ENCODE peak calls at places on chromosomes 4 and X, in ten cellular contexts. One of them, this sample, is unnamed.

GRCh38 chrX:40843643-40844042 is 108.3 kb upstream of the MED14 start:
- DNase-seq in HFFc6: no peak
- DNase-seq in choroid plexus epithelial cell: no peak
- DNase-seq in fibroblast of the aortic adventitia: no peak
- DNase-seq in AG09309: no peak
- DNase-seq in HCT116: no peak
- DNase-seq in MM.1S: no peak
- DNase-seq in lower leg skin: no peak
- DNase-seq in lung: no peak
- DNase-seq in endothelial cell: no peak
- DNase-seq in this sample: no peak

GRCh38 chr4:136829298-136829697 is 703.0 kb downstream of the PCDH18 start:
- DNase-seq in HFFc6: no peak
- DNase-seq in choroid plexus epithelial cell: no peak
- DNase-seq in fibroblast of the aortic adventitia: no peak
- DNase-seq in AG09309: no peak
- DNase-seq in HCT116: no peak
- DNase-seq in MM.1S: no peak
- DNase-seq in lower leg skin: no peak
- DNase-seq in lung: no peak
- DNase-seq in endothelial cell: no peak
- DNase-seq in this sample: no peak

GRCh38 chrX:40105791-40106676 is 8.3 kb upstream of the BCOR start:
- DNase-seq in HFFc6: peak
- DNase-seq in choroid plexus epithelial cell: peak
- DNase-seq in fibroblast of the aortic adventitia: no peak
- DNase-seq in AG09309: no peak
- DNase-seq in HCT116: no peak
- DNase-seq in MM.1S: peak
- DNase-seq in lower leg skin: peak
- DNase-seq in lung: no peak
- DNase-seq in endothelial cell: peak
- DNase-seq in this sample: no peak

GRCh38 chr4:26568446-26568994 is 15.4 kb upstream of the TBC1D19 start:
- DNase-seq in HFFc6: peak
- DNase-seq in choroid plexus epithelial cell: peak
- DNase-seq in fibroblast of the aortic adventitia: peak
- DNase-seq in AG09309: peak
- DNase-seq in HCT116: peak
- DNase-seq in MM.1S: no peak
- DNase-seq in lower leg skin: no peak
- DNase-seq in lung: no peak
- DNase-seq in endothelial cell: no peak
- DNase-seq in this sample: peak

GRCh38 chrX:130118396-130118795 is 8.1 kb upstream of the ELF4 start:
- DNase-seq in HFFc6: peak
- DNase-seq in choroid plexus epithelial cell: peak
- DNase-seq in fibroblast of the aortic adventitia: peak
- DNase-seq in AG09309: no peak
- DNase-seq in HCT116: no peak
- DNase-seq in MM.1S: no peak
- DNase-seq in lower leg skin: no peak
- DNase-seq in lung: no peak
- DNase-seq in endothelial cell: no peak
- DNase-seq in this sample: peak

GRCh38 chr4:67871867-67872266 is 11.9 kb downstream of the TMPRSS11D start:
- DNase-seq in HFFc6: peak
- DNase-seq in choroid plexus epithelial cell: peak
- DNase-seq in fibroblast of the aortic adventitia: peak
- DNase-seq in AG09309: peak
- DNase-seq in HCT116: peak
- DNase-seq in MM.1S: peak
- DNase-seq in lower leg skin: no peak
- DNase-seq in lung: no peak
- DNase-seq in endothelial cell: no peak
- DNase-seq in this sample: peak

GRCh38 chrX:19709812-19710518 is 177.4 kb downstream of the SH3KBP1 start:
- DNase-seq in HFFc6: peak
- DNase-seq in choroid plexus epithelial cell: peak
- DNase-seq in fibroblast of the aortic adventitia: peak
- DNase-seq in AG09309: peak
- DNase-seq in HCT116: peak
- DNase-seq in MM.1S: no peak
- DNase-seq in lower leg skin: no peak
- DNase-seq in lung: no peak
- DNase-seq in endothelial cell: no peak
- DNase-seq in this sample: peak

GRCh38 chr4:152360045-152360410 is 175.9 kb downstream of the FBXW7 start:
- DNase-seq in HFFc6: peak
- DNase-seq in choroid plexus epithelial cell: peak
- DNase-seq in fibroblast of the aortic adventitia: no peak
- DNase-seq in AG09309: no peak
- DNase-seq in HCT116: no peak
- DNase-seq in MM.1S: no peak
- DNase-seq in lower leg skin: no peak
- DNase-seq in lung: no peak
- DNase-seq in endothelial cell: no peak
- DNase-seq in this sample: peak

GRCh38 chr4:117447925-117448324 is 362.5 kb upstream of the TRAM1L1 start:
- DNase-seq in HFFc6: no peak
- DNase-seq in choroid plexus epithelial cell: no peak
- DNase-seq in fibroblast of the aortic adventitia: no peak
- DNase-seq in AG09309: no peak
- DNase-seq in HCT116: no peak
- DNase-seq in MM.1S: peak
- DNase-seq in lower leg skin: no peak
- DNase-seq in lung: no peak
- DNase-seq in endothelial cell: peak
- DNase-seq in this sample: no peak

GRCh38 chrX:136468391-136469103 is 19.2 kb upstream of the BRS3 start:
- DNase-seq in HFFc6: no peak
- DNase-seq in choroid plexus epithelial cell: no peak
- DNase-seq in fibroblast of the aortic adventitia: no peak
- DNase-seq in AG09309: no peak
- DNase-seq in HCT116: no peak
- DNase-seq in MM.1S: no peak
- DNase-seq in lower leg skin: no peak
- DNase-seq in lung: no peak
- DNase-seq in endothelial cell: no peak
- DNase-seq in this sample: no peak

GRCh38 chr4:6900181-6900812 is 9.3 kb upstream of the TBC1D14 start:
- DNase-seq in HFFc6: no peak
- DNase-seq in choroid plexus epithelial cell: no peak
- DNase-seq in fibroblast of the aortic adventitia: no peak
- DNase-seq in AG09309: no peak
- DNase-seq in HCT116: no peak
- DNase-seq in MM.1S: no peak
- DNase-seq in lower leg skin: peak
- DNase-seq in lung: no peak
- DNase-seq in endothelial cell: no peak
- DNase-seq in this sample: no peak
- TF ChIP-seq CTCF in HFFc6: no peak
- TF ChIP-seq CTCF in choroid plexus epithelial cell: no peak
- TF ChIP-seq CTCF in fibroblast of the aortic adventitia: no peak
- TF ChIP-seq CTCF in AG09309: no peak
- TF ChIP-seq CTCF in HCT116: no peak
- TF ChIP-seq CTCF in MM.1S: no peak
- TF ChIP-seq CTCF in lower leg skin: no peak
- TF ChIP-seq CTCF in lung: no peak
- TF ChIP-seq CTCF in endothelial cell: no peak
- TF ChIP-seq CTCF in this sample: no peak

DNA sequence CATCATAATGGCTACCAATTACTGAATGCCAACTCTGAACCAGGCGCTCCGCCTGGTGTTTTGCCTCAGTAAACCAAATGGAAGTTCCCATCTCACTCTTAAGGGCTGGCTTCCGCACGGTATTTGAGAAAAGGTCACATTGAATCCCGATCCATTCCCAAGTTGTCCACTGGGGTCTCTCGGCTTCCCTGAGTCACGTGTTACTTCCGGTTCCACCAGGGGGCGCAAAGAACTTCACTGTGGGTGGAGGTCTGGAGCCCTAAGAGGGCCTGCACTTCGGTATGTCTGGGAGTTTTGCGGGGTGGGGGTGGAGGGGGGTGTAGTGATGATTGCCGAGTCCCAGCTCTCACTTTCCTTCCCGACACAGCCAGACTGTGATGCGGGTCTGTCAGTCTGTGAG is 13.4 kb upstream of the NHS start:
- DNase-seq in HFFc6: no peak
- DNase-seq in choroid plexus epithelial cell: peak
- DNase-seq in fibroblast of the aortic adventitia: no peak
- DNase-seq in AG09309: no peak
- DNase-seq in HCT116: no peak
- DNase-seq in MM.1S: no peak
- DNase-seq in lower leg skin: no peak
- DNase-seq in lung: no peak
- DNase-seq in endothelial cell: peak
- DNase-seq in this sample: no peak
- TF ChIP-seq CTCF in HFFc6: peak
- TF ChIP-seq CTCF in choroid plexus epithelial cell: peak
- TF ChIP-seq CTCF in fibroblast of the aortic adventitia: no peak
- TF ChIP-seq CTCF in AG09309: no peak
- TF ChIP-seq CTCF in HCT116: peak
- TF ChIP-seq CTCF in MM.1S: peak
- TF ChIP-seq CTCF in lower leg skin: no peak
- TF ChIP-seq CTCF in lung: no peak
- TF ChIP-seq CTCF in endothelial cell: peak
- TF ChIP-seq CTCF in this sample: peak

DNA sequence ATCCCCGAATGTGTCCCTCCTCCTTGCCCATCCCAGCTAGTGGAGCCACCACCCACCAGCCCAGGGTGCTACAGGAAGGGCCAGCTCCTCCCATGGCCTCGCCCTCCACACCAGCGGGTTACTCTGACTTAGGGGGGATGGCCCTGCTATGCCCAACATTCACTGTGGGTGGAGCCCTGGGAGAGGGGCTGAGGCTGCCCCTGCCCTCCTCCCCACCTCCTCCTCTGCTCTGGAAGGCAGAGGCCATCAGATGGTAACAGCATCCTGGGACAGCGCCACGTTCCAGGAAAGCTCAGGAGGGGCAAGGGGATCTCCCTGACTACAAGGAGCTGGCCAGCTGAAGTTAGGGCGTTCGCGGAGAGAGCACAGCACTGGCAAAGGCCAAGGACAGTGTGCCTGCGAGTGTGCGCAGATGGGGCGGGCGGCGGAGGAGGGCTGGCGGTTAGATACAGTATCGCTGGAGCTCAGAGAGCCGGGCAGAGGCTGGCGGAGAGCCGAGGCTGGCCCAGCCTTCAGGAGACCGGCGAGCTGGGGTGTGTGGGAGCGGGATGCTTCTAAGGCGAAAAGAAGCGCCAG is 1.5 kb downstream of the JAKMIP1 start:
- DNase-seq in HFFc6: no peak
- DNase-seq in choroid plexus epithelial cell: no peak
- DNase-seq in fibroblast of the aortic adventitia: peak
- DNase-seq in AG09309: no peak
- DNase-seq in HCT116: no peak
- DNase-seq in MM.1S: no peak
- DNase-seq in lower leg skin: peak
- DNase-seq in lung: no peak
- DNase-seq in endothelial cell: peak
- DNase-seq in this sample: peak
- TF ChIP-seq CTCF in HFFc6: no peak
- TF ChIP-seq CTCF in choroid plexus epithelial cell: no peak
- TF ChIP-seq CTCF in fibroblast of the aortic adventitia: no peak
- TF ChIP-seq CTCF in AG09309: no peak
- TF ChIP-seq CTCF in HCT116: no peak
- TF ChIP-seq CTCF in MM.1S: no peak
- TF ChIP-seq CTCF in lower leg skin: no peak
- TF ChIP-seq CTCF in lung: no peak
- TF ChIP-seq CTCF in endothelial cell: no peak
- TF ChIP-seq CTCF in this sample: no peak

GRCh38 chrX:56764975-56765791 is 36.1 kb downstream of the NBDY start:
- DNase-seq in HFFc6: no peak
- DNase-seq in choroid plexus epithelial cell: no peak
- DNase-seq in fibroblast of the aortic adventitia: no peak
- DNase-seq in AG09309: no peak
- DNase-seq in HCT116: no peak
- DNase-seq in MM.1S: peak
- DNase-seq in lower leg skin: peak
- DNase-seq in lung: peak
- DNase-seq in endothelial cell: no peak
- DNase-seq in this sample: no peak

GRCh38 chrX:56764153-56764974 is 35.3 kb downstream of the NBDY start:
- DNase-seq in HFFc6: peak
- DNase-seq in choroid plexus epithelial cell: peak
- DNase-seq in fibroblast of the aortic adventitia: peak
- DNase-seq in AG09309: peak
- DNase-seq in HCT116: peak
- DNase-seq in MM.1S: peak
- DNase-seq in lower leg skin: peak
- DNase-seq in lung: peak
- DNase-seq in endothelial cell: peak
- DNase-seq in this sample: peak

GRCh38 chrX:56763556-56764152 is 34.6 kb downstream of the NBDY start:
- DNase-seq in HFFc6: no peak
- DNase-seq in choroid plexus epithelial cell: no peak
- DNase-seq in fibroblast of the aortic adventitia: peak
- DNase-seq in AG09309: no peak
- DNase-seq in HCT116: no peak
- DNase-seq in MM.1S: peak
- DNase-seq in lower leg skin: peak
- DNase-seq in lung: peak
- DNase-seq in endothelial cell: no peak
- DNase-seq in this sample: no peak

GRCh38 chrX:56765816-56766553 is 36.9 kb downstream of the NBDY start:
- DNase-seq in HFFc6: no peak
- DNase-seq in choroid plexus epithelial cell: no peak
- DNase-seq in fibroblast of the aortic adventitia: peak
- DNase-seq in AG09309: no peak
- DNase-seq in HCT116: no peak
- DNase-seq in MM.1S: peak
- DNase-seq in lower leg skin: peak
- DNase-seq in lung: peak
- DNase-seq in endothelial cell: no peak
- DNase-seq in this sample: no peak

DNA sequence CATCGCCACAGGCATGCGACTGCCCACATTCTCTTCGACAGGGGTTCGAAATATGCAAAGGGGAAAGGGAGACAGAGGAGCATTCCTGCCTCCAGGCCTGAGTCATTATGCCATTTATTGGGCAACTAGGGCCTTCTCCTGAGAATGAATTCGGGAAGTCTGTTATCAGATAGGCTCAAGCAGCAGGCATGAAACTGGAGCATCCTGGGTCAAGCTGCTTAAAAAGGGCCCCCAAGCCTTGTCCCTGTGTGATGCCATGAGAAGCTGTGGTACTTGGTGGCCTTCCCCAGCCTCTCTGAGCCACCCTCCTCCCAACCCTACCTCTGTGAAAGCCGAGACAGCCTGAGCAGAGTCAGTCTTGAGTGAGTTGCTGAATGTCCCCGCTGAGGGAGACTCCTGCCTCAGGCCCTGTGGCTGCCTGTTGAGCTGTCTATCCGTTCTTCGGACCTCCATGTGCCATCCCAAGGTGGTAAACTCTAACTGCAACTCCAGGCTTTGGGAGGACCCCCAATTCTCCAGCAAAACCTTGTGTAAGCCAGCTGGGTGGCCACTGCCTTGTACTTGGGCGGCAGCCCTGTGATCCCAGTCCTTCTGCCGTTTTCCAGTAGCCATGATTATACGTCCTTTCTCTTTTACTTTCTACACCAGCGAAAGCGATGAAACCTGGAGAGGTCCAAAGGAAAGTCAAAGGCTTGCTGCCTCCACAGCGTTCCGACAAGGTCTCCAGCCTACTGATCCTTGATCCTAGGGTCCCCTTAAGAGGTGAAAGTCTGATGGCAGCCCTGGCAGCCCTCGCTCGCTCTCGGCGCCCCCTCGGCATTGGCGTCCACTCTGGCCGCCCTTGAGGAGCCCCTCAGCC is 37.7 kb downstream of the NBDY start:
- DNase-seq in HFFc6: peak
- DNase-seq in choroid plexus epithelial cell: peak
- DNase-seq in fibroblast of the aortic adventitia: peak
- DNase-seq in AG09309: no peak
- DNase-seq in HCT116: no peak
- DNase-seq in MM.1S: peak
- DNase-seq in lower leg skin: peak
- DNase-seq in lung: peak
- DNase-seq in endothelial cell: no peak
- DNase-seq in this sample: peak
- TF ChIP-seq CTCF in HFFc6: no peak
- TF ChIP-seq CTCF in choroid plexus epithelial cell: peak
- TF ChIP-seq CTCF in fibroblast of the aortic adventitia: peak
- TF ChIP-seq CTCF in AG09309: peak
- TF ChIP-seq CTCF in HCT116: no peak
- TF ChIP-seq CTCF in MM.1S: no peak
- TF ChIP-seq CTCF in lower leg skin: no peak
- TF ChIP-seq CTCF in lung: no peak
- TF ChIP-seq CTCF in endothelial cell: no peak
- TF ChIP-seq CTCF in this sample: no peak

This sample was measured in foreskin fibroblast.